ENCODE peak calls at places on chromosomes 16 and 17, in seven cellular contexts. D is stimulated activated CD4-positive, alpha-beta T cell treated with anti-CD3 and anti-CD28 coated beads, Interleukin-2, amount 100 ng/mL, for 48 hours; E is SK-N-DZ; I is NCI-H774; R is kidney epithelial cell; W is T-helper 1 cell; N is NCI-H1092. C is an unnamed sample.

GRCh38 chr16:75087040-75087979 is 29.3 kb downstream of the LDHD start:
- DNase-seq in E (peak), D (no peak), R (no peak), W (no peak), N (peak), I (peak), C (peak)

GRCh38 chr16:72763927-72764628 is 283.9 kb downstream of the ZFHX3 start:
- DNase-seq in D (no peak), E (no peak), I (no peak), R (no peak), N (no peak), W (no peak), C (no peak)

GRCh38 chr16:69890891-69891282 is 60.2 kb upstream of the CLEC18A start:
- DNase-seq in N (no peak), I (no peak), W (no peak), E (peak), R (no peak), D (no peak), C (peak)

GRCh38 chr17:49486012-49486641 is 9.0 kb upstream of the NGFR start:
- DNase-seq in R (no peak), D (no peak), N (no peak), W (no peak), I (no peak), E (no peak), C (peak)

GRCh38 chr17:78804777-78805176 is 22.7 kb upstream of the CYTH1 start:
- DNase-seq in R (no peak), I (no peak), D (no peak), E (no peak), N (no peak), W (no peak), C (no peak)

GRCh38 chr17:77471984-77472836 is 331.4 kb downstream of the SEC14L1 start:
- DNase-seq in R (no peak), I (no peak), E (no peak), N (peak), D (no peak), W (no peak), C (peak)

GRCh38 chr16:14669776-14670175 is 24.3 kb downstream of the PLA2G10 start:
- DNase-seq in I (no peak), E (no peak), W (no peak), D (no peak), R (no peak), N (peak), C (no peak)

GRCh38 chr17:57051886-57052342 is 33.1 kb upstream of the AKAP1 start:
- DNase-seq in I (peak), E (no peak), W (no peak), D (no peak), N (peak), R (no peak), C (peak)

GRCh38 chr17:57366177-57366557 is 109.8 kb downstream of the MSI2 start:
- DNase-seq in N (no peak), D (no peak), R (no peak), E (no peak), I (no peak), W (no peak), C (no peak)

GRCh38 chr17:66724581-66725341 is 110.2 kb upstream of the CACNG5 start:
- DNase-seq in D (no peak), N (peak), R (no peak), I (peak), E (no peak), W (no peak), C (no peak)

GRCh38 chr17:42248351-42249179 is 27.6 kb downstream of the STAT5B start:
- DNase-seq in W (peak), D (peak), R (no peak), I (peak), E (no peak), N (peak), C (peak)

GRCh38 chr16:47019563-47019962 is 46.1 kb upstream of the DNAJA2 start:
- DNase-seq in N (no peak), R (no peak), W (no peak), I (no peak), D (no peak), E (no peak), C (no peak)

GRCh38 chr17:4901648-4902344 is 1.1 kb downstream of the CHRNE start:
- DNase-seq in R (no peak), D (no peak), W (no peak), E (no peak), N (no peak), I (no peak), C (no peak)

GRCh38 chr16:68444058-68444657 is 4.2 kb downstream of the SMPD3 start:
- DNase-seq in I (no peak), E (no peak), R (no peak), N (no peak), D (no peak), W (no peak), C (no peak)

GRCh38 chr17:260031-260791 is 78.8 kb upstream of the DOC2B start:
- DNase-seq in E (no peak), I (no peak), D (no peak), W (no peak), N (no peak), R (no peak), C (no peak)

GRCh38 chr17:9790889-9791876 is at the start of gene DHRS7C:
- DNase-seq in E (no peak), R (no peak), N (no peak), D (no peak), I (no peak), W (no peak), C (no peak)

GRCh38 chr16:56038564-56039098 is 152.7 kb upstream of the GNAO1 start:
- DNase-seq in W (no peak), N (no peak), D (no peak), R (no peak), E (no peak), I (no peak), C (no peak)

GRCh38 chr17:81162491-81162890 is 2.8 kb upstream of the PVALEF start:
- DNase-seq in D (no peak), I (no peak), N (no peak), E (no peak), W (no peak), R (no peak), C (no peak)

GRCh38 chr17:37292429-37293139 is 83.2 kb upstream of the C17orf78 start:
- DNase-seq in W (no peak), R (no peak), E (no peak), N (no peak), I (no peak), D (no peak), C (no peak)

GRCh38 chr17:77948690-77949114 is 9.8 kb upstream of the TNRC6C start:
- DNase-seq in R (no peak), E (peak), D (no peak), I (peak), W (no peak), N (no peak), C (no peak)

GRCh38 chr16:81556715-81557284 is 112.2 kb downstream of the CMIP start:
- DNase-seq in I (no peak), N (no peak), W (no peak), D (no peak), E (no peak), R (no peak), C (no peak)

C was measured in NCI-H1436.